ENCODE peak calls at places on chromosomes 3 and 15, in eight cellular contexts. One of them, this sample, is unnamed.

GRCh38 chr3:119352863-119353527 is 58.8 kb downstream of the ARHGAP31 start:
- DNase-seq in A549: no peak
- DNase-seq in BE2C: no peak
- DNase-seq in ovary: no peak
- DNase-seq in suprapubic skin: no peak
- DNase-seq in stomach: no peak
- DNase-seq in HCT116: peak; percentile 8
- DNase-seq in body of pancreas: no peak
- DNase-seq in this sample: no peak

GRCh38 chr15:77481670-77482069 is 61.0 kb downstream of the HMG20A start:
- DNase-seq in suprapubic skin: no peak
- DNase-seq in BE2C: no peak
- DNase-seq in A549: no peak
- DNase-seq in HCT116: no peak
- DNase-seq in ovary: no peak
- DNase-seq in body of pancreas: no peak
- DNase-seq in stomach: no peak
- DNase-seq in this sample: no peak

GRCh38 chr3:48430359-48431101 is 644 bp upstream of the PLXNB1 start:
- DNase-seq in A549: no peak
- DNase-seq in BE2C: no peak
- DNase-seq in suprapubic skin: no peak
- DNase-seq in stomach: no peak
- DNase-seq in ovary: peak; percentile 67
- DNase-seq in HCT116: no peak
- DNase-seq in body of pancreas: no peak
- DNase-seq in this sample: peak; percentile 72

GRCh38 chr15:90930861-90931629 is 1.3 kb downstream of the HDDC3 start:
- DNase-seq in body of pancreas: peak; percentile 39
- DNase-seq in A549: no peak
- DNase-seq in HCT116: no peak
- DNase-seq in ovary: peak; percentile 48
- DNase-seq in suprapubic skin: no peak
- DNase-seq in BE2C: no peak
- DNase-seq in stomach: no peak
- DNase-seq in this sample: no peak

GRCh38 chr3:146218880-146219866 is 31.7 kb downstream of the PLSCR4 start:
- DNase-seq in ovary: peak; percentile 49
- DNase-seq in BE2C: peak; percentile 28
- DNase-seq in suprapubic skin: no peak
- DNase-seq in HCT116: no peak
- DNase-seq in A549: peak; percentile 15
- DNase-seq in body of pancreas: peak; percentile 56
- DNase-seq in stomach: peak; percentile 32
- DNase-seq in this sample: no peak

GRCh38 chr3:32175607-32176197 is 62.8 kb upstream of the CMTM8 start:
- DNase-seq in ovary: no peak
- DNase-seq in A549: peak; percentile 56
- DNase-seq in suprapubic skin: no peak
- DNase-seq in body of pancreas: peak; percentile 61
- DNase-seq in stomach: peak; percentile 49
- DNase-seq in HCT116: peak; percentile 74
- DNase-seq in BE2C: peak; percentile 58
- DNase-seq in this sample: no peak

GRCh38 chr15:40785814-40786213 is 16.0 kb downstream of the C15orf62 start:
- DNase-seq in ovary: no peak
- DNase-seq in HCT116: no peak
- DNase-seq in BE2C: no peak
- DNase-seq in A549: no peak
- DNase-seq in body of pancreas: no peak
- DNase-seq in stomach: no peak
- DNase-seq in suprapubic skin: no peak
- DNase-seq in this sample: no peak

GRCh38 chr15:85624241-85624855 is 170.4 kb downstream of the KLHL25 start:
- DNase-seq in suprapubic skin: no peak
- DNase-seq in body of pancreas: no peak
- DNase-seq in A549: no peak
- DNase-seq in ovary: no peak
- DNase-seq in stomach: no peak
- DNase-seq in HCT116: no peak
- DNase-seq in BE2C: no peak
- DNase-seq in this sample: no peak

GRCh38 chr3:192481638-192482037 is 245.7 kb downstream of the FGF12 start:
- DNase-seq in HCT116: no peak
- DNase-seq in BE2C: no peak
- DNase-seq in stomach: no peak
- DNase-seq in suprapubic skin: no peak
- DNase-seq in ovary: no peak
- DNase-seq in A549: no peak
- DNase-seq in body of pancreas: no peak
- DNase-seq in this sample: no peak

GRCh38 chr15:34799149-34799824 is 3.9 kb upstream of the ACTC1 start:
- DNase-seq in body of pancreas: peak; percentile 83
- DNase-seq in BE2C: peak; percentile 88
- DNase-seq in ovary: peak; percentile 45
- DNase-seq in A549: no peak
- DNase-seq in suprapubic skin: no peak
- DNase-seq in stomach: peak; percentile 55
- DNase-seq in HCT116: no peak
- DNase-seq in this sample: peak; percentile 28

GRCh38 chr3:102295756-102296155 is 139.1 kb upstream of the ZPLD1 start:
- DNase-seq in A549: no peak
- DNase-seq in ovary: no peak
- DNase-seq in stomach: no peak
- DNase-seq in HCT116: no peak
- DNase-seq in body of pancreas: no peak
- DNase-seq in suprapubic skin: no peak
- DNase-seq in BE2C: no peak
- DNase-seq in this sample: no peak

GRCh38 chr15:57353317-57353804 is 22.9 kb upstream of the CGNL1 start:
- DNase-seq in ovary: no peak
- DNase-seq in HCT116: no peak
- DNase-seq in body of pancreas: no peak
- DNase-seq in suprapubic skin: no peak
- DNase-seq in stomach: no peak
- DNase-seq in BE2C: no peak
- DNase-seq in A549: no peak
- DNase-seq in this sample: no peak

DNA sequence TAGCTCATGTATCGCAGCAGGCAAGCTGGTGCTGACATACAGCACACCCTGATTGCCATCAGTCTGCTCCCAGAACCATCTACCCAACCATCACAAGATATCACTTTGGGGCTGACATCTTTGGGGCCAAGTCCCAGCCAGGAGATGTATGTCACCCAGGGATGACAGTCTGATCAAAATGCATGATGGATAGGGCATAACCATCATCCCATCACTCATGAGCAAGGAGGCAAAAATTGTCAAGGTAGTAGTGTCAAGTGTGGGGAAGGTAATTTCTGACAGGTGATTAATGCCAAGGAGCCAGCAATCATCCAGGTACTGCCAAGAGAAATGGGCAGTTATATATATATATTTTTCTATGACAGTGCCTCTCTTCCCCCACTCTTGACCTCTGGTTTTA is 277.4 kb downstream of the WDR72 start:
- DNase-seq in A549: no peak
- DNase-seq in ovary: no peak
- DNase-seq in suprapubic skin: no peak
- DNase-seq in HCT116: no peak
- DNase-seq in body of pancreas: no peak
- DNase-seq in BE2C: no peak
- DNase-seq in stomach: no peak
- DNase-seq in this sample: no peak
- H3K4me3 ChIP-seq in A549: no peak overlapping the region
- H3K4me3 ChIP-seq in ovary: no peak overlapping the region
- H3K4me3 ChIP-seq in suprapubic skin: no peak overlapping the region
- H3K4me3 ChIP-seq in HCT116: no peak overlapping the region
- H3K4me3 ChIP-seq in body of pancreas: no peak overlapping the region
- H3K4me3 ChIP-seq in BE2C: no peak overlapping the region
- H3K4me3 ChIP-seq in stomach: no peak overlapping the region
- H3K4me3 ChIP-seq in this sample: no peak overlapping the region

GRCh38 chr3:157119369-157119951 is 40.5 kb downstream of the CCNL1 start:
- DNase-seq in ovary: no peak
- DNase-seq in stomach: no peak
- DNase-seq in HCT116: no peak
- DNase-seq in suprapubic skin: no peak
- DNase-seq in BE2C: no peak
- DNase-seq in A549: no peak
- DNase-seq in body of pancreas: peak; percentile 73
- DNase-seq in this sample: no peak
- H3K4me1 ChIP-seq in ovary: peaks cover 5% of the 10 kb centered on the region
- H3K4me1 ChIP-seq in stomach: peaks cover 16% of the 10 kb centered on the region
- H3K4me1 ChIP-seq in HCT116: peaks cover 4% of the 10 kb centered on the region
- H3K4me1 ChIP-seq in suprapubic skin: no peaks in the 10 kb centered on the region
- H3K4me1 ChIP-seq in BE2C: no peaks in the 10 kb centered on the region
- H3K4me1 ChIP-seq in A549: peaks cover 41% of the 10 kb centered on the region
- H3K4me1 ChIP-seq in body of pancreas: peaks cover 60% of the 10 kb centered on the region
- H3K4me1 ChIP-seq in this sample: no peaks in the 10 kb centered on the region

GRCh38 chr3:46674031-46674592 is 19.4 kb downstream of the ALS2CL start:
- DNase-seq in stomach: no peak
- DNase-seq in A549: peak; percentile 18
- DNase-seq in HCT116: no peak
- DNase-seq in body of pancreas: peak; percentile 4
- DNase-seq in suprapubic skin: no peak
- DNase-seq in BE2C: peak; percentile 2
- DNase-seq in ovary: peak; percentile 16
- DNase-seq in this sample: no peak
- TF ChIP-seq CTCF in stomach: no peak
- TF ChIP-seq CTCF in A549: no peak
- TF ChIP-seq CTCF in HCT116: peak; percentile 51
- TF ChIP-seq CTCF in body of pancreas: no peak
- TF ChIP-seq CTCF in suprapubic skin: no peak
- TF ChIP-seq CTCF in BE2C: peak; percentile 31
- TF ChIP-seq CTCF in ovary: no peak
- TF ChIP-seq CTCF in this sample: no peak

GRCh38 chr15:74786659-74787165 is 4.8 kb downstream of the CSK start:
- DNase-seq in A549: no peak
- DNase-seq in suprapubic skin: no peak
- DNase-seq in BE2C: no peak
- DNase-seq in ovary: no peak
- DNase-seq in stomach: no peak
- DNase-seq in HCT116: no peak
- DNase-seq in body of pancreas: no peak
- DNase-seq in this sample: no peak

GRCh38 chr15:74784854-74785715 is 3.2 kb downstream of the CSK start:
- DNase-seq in ovary: no peak
- DNase-seq in BE2C: no peak
- DNase-seq in stomach: no peak
- DNase-seq in HCT116: no peak
- DNase-seq in suprapubic skin: no peak
- DNase-seq in A549: no peak
- DNase-seq in body of pancreas: no peak
- DNase-seq in this sample: no peak

GRCh38 chr15:74787251-74788041 is 5.6 kb downstream of the CSK start:
- DNase-seq in ovary: no peak
- DNase-seq in body of pancreas: peak; percentile 50
- DNase-seq in A549: peak; percentile 84
- DNase-seq in BE2C: peak; percentile 80
- DNase-seq in stomach: peak; percentile 72
- DNase-seq in HCT116: no peak
- DNase-seq in suprapubic skin: no peak
- DNase-seq in this sample: peak; percentile 81

GRCh38 chr15:74784426-74784825 is 2.5 kb downstream of the CSK start:
- DNase-seq in body of pancreas: no peak
- DNase-seq in ovary: no peak
- DNase-seq in HCT116: no peak
- DNase-seq in suprapubic skin: no peak
- DNase-seq in BE2C: no peak
- DNase-seq in A549: no peak
- DNase-seq in stomach: no peak
- DNase-seq in this sample: no peak

DNA sequence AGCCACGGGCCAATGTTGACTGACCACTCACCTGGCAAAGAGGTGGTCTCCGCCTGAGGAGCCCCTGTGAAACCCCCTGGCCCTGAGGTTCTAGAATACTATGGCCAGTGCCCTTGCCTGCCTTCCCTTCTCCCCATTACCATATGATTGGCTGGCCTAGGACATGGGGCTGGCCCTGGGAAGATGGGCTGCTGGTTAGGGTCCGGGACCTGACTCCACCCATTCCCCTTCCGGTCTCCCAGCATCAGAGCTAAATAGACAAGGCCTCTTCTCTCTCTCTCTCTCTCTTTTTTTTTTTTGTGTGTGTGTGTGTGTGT is 3.8 kb downstream of the CSK start:
- DNase-seq in HCT116: no peak
- DNase-seq in suprapubic skin: no peak
- DNase-seq in A549: no peak
- DNase-seq in stomach: no peak
- DNase-seq in body of pancreas: no peak
- DNase-seq in ovary: no peak
- DNase-seq in BE2C: no peak
- DNase-seq in this sample: no peak
- H3K4me3 ChIP-seq in HCT116: no peak overlapping the region
- H3K4me3 ChIP-seq in suprapubic skin: no peak overlapping the region
- H3K4me3 ChIP-seq in A549: no peak overlapping the region
- H3K4me3 ChIP-seq in stomach: no peak overlapping the region
- H3K4me3 ChIP-seq in body of pancreas: no peak overlapping the region
- H3K4me3 ChIP-seq in ovary: no peak overlapping the region
- H3K4me3 ChIP-seq in BE2C: no peak overlapping the region
- H3K4me3 ChIP-seq in this sample: no peak overlapping the region

GRCh38 chr15:98855067-98855814 is 152.4 kb downstream of the PGPEP1L start:
- DNase-seq in body of pancreas: no peak
- DNase-seq in A549: no peak
- DNase-seq in stomach: no peak
- DNase-seq in HCT116: no peak
- DNase-seq in suprapubic skin: no peak
- DNase-seq in ovary: no peak
- DNase-seq in BE2C: no peak
- DNase-seq in this sample: no peak

GRCh38 chr15:98856540-98856907 is 151.1 kb downstream of the PGPEP1L start:
- DNase-seq in body of pancreas: no peak
- DNase-seq in stomach: no peak
- DNase-seq in HCT116: no peak
- DNase-seq in ovary: no peak
- DNase-seq in A549: no peak
- DNase-seq in suprapubic skin: no peak
- DNase-seq in BE2C: no peak
- DNase-seq in this sample: no peak

GRCh38 chr15:98853593-98854420 is 153.8 kb downstream of the PGPEP1L start:
- DNase-seq in A549: no peak
- DNase-seq in HCT116: no peak
- DNase-seq in ovary: peak; percentile 49
- DNase-seq in stomach: no peak
- DNase-seq in suprapubic skin: no peak
- DNase-seq in BE2C: peak; percentile 53
- DNase-seq in body of pancreas: no peak
- DNase-seq in this sample: no peak

GRCh38 chr15:98854496-98854895 is 153.1 kb downstream of the PGPEP1L start:
- DNase-seq in A549: no peak
- DNase-seq in suprapubic skin: no peak
- DNase-seq in body of pancreas: peak; percentile 24
- DNase-seq in BE2C: no peak
- DNase-seq in HCT116: no peak
- DNase-seq in stomach: peak; percentile 57
- DNase-seq in ovary: no peak
- DNase-seq in this sample: peak; percentile 84

GRCh38 chr15:98855815-98856539 is 151.6 kb downstream of the PGPEP1L start:
- DNase-seq in BE2C: no peak
- DNase-seq in ovary: no peak
- DNase-seq in A549: no peak
- DNase-seq in body of pancreas: no peak
- DNase-seq in stomach: no peak
- DNase-seq in suprapubic skin: no peak
- DNase-seq in HCT116: no peak
- DNase-seq in this sample: no peak
- H3K4me1 ChIP-seq in BE2C: peaks cover 50% of the 10 kb centered on the region
- H3K4me1 ChIP-seq in ovary: peaks cover 33% of the 10 kb centered on the region
- H3K4me1 ChIP-seq in A549: peaks cover 88% of the 10 kb centered on the region
- H3K4me1 ChIP-seq in body of pancreas: peaks cover 82% of the 10 kb centered on the region
- H3K4me1 ChIP-seq in stomach: peaks cover 78% of the 10 kb centered on the region
- H3K4me1 ChIP-seq in suprapubic skin: peaks cover 79% of the 10 kb centered on the region
- H3K4me1 ChIP-seq in HCT116: peaks cover 19% of the 10 kb centered on the region
- H3K4me1 ChIP-seq in this sample: peaks cover 80% of the 10 kb centered on the region

GRCh38 chr3:171157286-171157685 is 130.8 kb upstream of the SLC2A2 start:
- DNase-seq in suprapubic skin: no peak
- DNase-seq in body of pancreas: no peak
- DNase-seq in stomach: no peak
- DNase-seq in BE2C: no peak
- DNase-seq in HCT116: no peak
- DNase-seq in A549: no peak
- DNase-seq in ovary: peak; percentile 61
- DNase-seq in this sample: no peak
- TF ChIP-seq CTCF in suprapubic skin: no peak
- TF ChIP-seq CTCF in body of pancreas: no peak
- TF ChIP-seq CTCF in stomach: no peak
- TF ChIP-seq CTCF in BE2C: no peak
- TF ChIP-seq CTCF in HCT116: no peak
- TF ChIP-seq CTCF in A549: no peak
- TF ChIP-seq CTCF in ovary: no peak
- TF ChIP-seq CTCF in this sample: no peak